ENCODE peak calls at places on chromosomes 16 and 17, in four cellular contexts. Z, Y, C and Q are unnamed samples.

GRCh38 chr16:21097151-21097550 is 53.5 kb downstream of the DNAH3 start:
- DNase-seq in Z (no peak), Y (no peak), C (no peak), Q (no peak)

GRCh38 chr17:49337900-49338299 is 24.1 kb downstream of the ZNF652 start:
- DNase-seq in Z (no peak), Y (no peak), C (no peak), Q (no peak)

GRCh38 chr16:48101069-48101674 is 54.6 kb downstream of the ABCC12 start:
- DNase-seq in Z (no peak), Y (no peak), C (no peak), Q (no peak)

GRCh38 chr16:66161942-66162341 is 204.5 kb upstream of the CDH5 start:
- DNase-seq in Z (no peak), Y (no peak), C (no peak), Q (no peak)

GRCh38 chr16:49588729-49589384 is 215.3 kb downstream of the C16orf78 start:
- DNase-seq in Z (peak), Y (peak), C (no peak), Q (peak)

GRCh38 chr16:75305364-75306101 is 54.1 kb upstream of the BCAR1 start:
- DNase-seq in Z (peak), Y (no peak), C (peak), Q (peak)

GRCh38 chr16:85535352-85536072 is 77.6 kb upstream of the GSE1 start:
- DNase-seq in Z (no peak), Y (no peak), C (no peak), Q (no peak)

GRCh38 chr17:69448431-69449102 is 34.1 kb downstream of the MAP2K6 start:
- DNase-seq in Z (no peak), Y (peak), C (peak), Q (no peak)

GRCh38 chr16:28193530-28194423 is 18.0 kb downstream of the XPO6 start:
- DNase-seq in Z (no peak), Y (no peak), C (no peak), Q (no peak)

GRCh38 chr17:47324224-47325020 is 667 bp downstream of the EFCAB13 start:
- DNase-seq in Z (peak), Y (peak), C (peak), Q (no peak)

GRCh38 chr17:32111141-32111771 is 31.0 kb upstream of the RHOT1 start:
- DNase-seq in Z (peak), Y (peak), C (no peak), Q (peak)

GRCh38 chr17:2157081-2157480 is 102.2 kb downstream of the HIC1 start:
- DNase-seq in Z (no peak), Y (no peak), C (no peak), Q (no peak)

GRCh38 chr17:79183221-79184158 is 108.9 kb downstream of the ENGASE start:
- DNase-seq in Z (no peak), Y (peak), C (no peak), Q (peak)

GRCh38 chr16:87271256-87271655 is 45.9 kb downstream of the C16orf95 start:
- DNase-seq in Z (no peak), Y (no peak), C (no peak), Q (no peak)

GRCh38 chr16:15650698-15651161 is 685 bp downstream of the NDE1 start:
- DNase-seq in Z (peak), Y (peak), C (no peak), Q (no peak)

GRCh38 chr16:87461466-87461975 is 31.3 kb downstream of the ZCCHC14 start:
- DNase-seq in Z (no peak), Y (peak), C (no peak), Q (peak)

GRCh38 chr16:21708533-21709115 is 44.9 kb downstream of the OTOA start:
- DNase-seq in Z (peak), Y (peak), C (peak), Q (peak)

GRCh38 chr17:32609085-32609484 is 122.3 kb downstream of the CDK5R1 start:
- DNase-seq in Z (no peak), Y (no peak), C (peak), Q (no peak)

GRCh38 chr16:81283044-81283443 is 31.7 kb upstream of the GAN start:
- DNase-seq in Z (no peak), Y (no peak), C (no peak), Q (no peak)

GRCh38 chr16:85944572-85945423 is 45.8 kb downstream of the IRF8 start:
- DNase-seq in Z (no peak), Y (no peak), C (no peak), Q (no peak)

GRCh38 chr17:83203073-83203471 is 123.7 kb downstream of the METRNL start:
- DNase-seq in Z (peak), Y (no peak), C (peak), Q (no peak)

GRCh38 chr17:50615818-50616217 is 18.9 kb upstream of the ABCC3 start:
- DNase-seq in Z (no peak), Y (no peak), C (no peak), Q (no peak)

GRCh38 chr17:10105513-10106001 is 92.8 kb downstream of the GAS7 start:
- DNase-seq in Z (no peak), Y (no peak), C (no peak), Q (no peak)

GRCh38 chr16:53183442-53183841 is 128.7 kb downstream of the CHD9 start:
- DNase-seq in Z (no peak), Y (no peak), C (no peak), Q (no peak)

GRCh38 chr17:32625971-32626370 is 139.2 kb downstream of the CDK5R1 start:
- DNase-seq in Z (no peak), Y (no peak), C (no peak), Q (peak)

GRCh38 chr16:3642397-3643094 is 11.9 kb upstream of the DNASE1 start:
- DNase-seq in Z (no peak), Y (no peak), C (no peak), Q (no peak)

GRCh38 chr16:27704252-27704651 is 154.3 kb downstream of the KATNIP start:
- DNase-seq in Z (peak), Y (no peak), C (no peak), Q (no peak)